ENCODE peak calls at places on chromosomes 3 and 15, in four cellular contexts. U is activated T-cell treated with anti-CD3 and anti-CD28 coated beads, Interleukin-2, amount 50 U/mL, for 4 hours; T is A549; K is activated CD8-positive, alpha-beta T cell treated with anti-CD3 and anti-CD28 coated beads for 36 hours. J is an unnamed sample.

GRCh38 chr3:153693207-153693606 is 428.0 kb upstream of the ARHGEF26 start:
- ATAC-seq in T (no peak), K (no peak), U (no peak), J (no peak)

GRCh38 chr3:132360717-132361116 is 43.5 kb downstream of the ACP3 start:
- ATAC-seq in T (no peak), U (no peak), K (no peak), J (no peak)

GRCh38 chr3:174132421-174133042 is 726.6 kb upstream of the NAALADL2 start:
- ATAC-seq in K (no peak), U (no peak), T (no peak), J (no peak)

GRCh38 chr3:114418107-114418506 is 124.3 kb downstream of the TIGIT start:
- ATAC-seq in K (peak; percentile 92), T (no peak), U (peak; percentile 92), J (no peak)

GRCh38 chr15:59794229-59794886 is 105.2 kb upstream of the BNIP2 start:
- ATAC-seq in K (peak; percentile 65), U (peak; percentile 41), T (no peak), J (no peak)

GRCh38 chr3:7766530-7766929 is 735.1 kb upstream of the LMCD1 start:
- ATAC-seq in T (no peak), U (no peak), K (no peak), J (no peak)

GRCh38 chr3:194170793-194171192 is 34.8 kb downstream of the HES1 start:
- ATAC-seq in T (no peak), U (no peak), K (no peak), J (no peak)

GRCh38 chr3:120681506-120682038 is 467 bp downstream of the HGD start:
- ATAC-seq in K (no peak), U (no peak), T (no peak), J (no peak)

GRCh38 chr3:17055374-17056276 is 170.9 kb downstream of the PLCL2 start:
- ATAC-seq in U (no peak), K (no peak), T (no peak), J (no peak)

GRCh38 chr15:73293773-73294172 is 75.0 kb downstream of the HCN4 start:
- ATAC-seq in U (no peak), T (no peak), K (no peak), J (no peak)

GRCh38 chr3:102225407-102226132 is 209.2 kb upstream of the ZPLD1 start:
- ATAC-seq in K (peak; percentile 57), T (peak; percentile 69), U (peak; percentile 49), J (peak; percentile 66)

GRCh38 chr3:17806201-17806600 is 63.8 kb upstream of the TBC1D5 start:
- ATAC-seq in T (no peak), U (no peak), K (peak; percentile 75), J (no peak)

GRCh38 chr15:67935244-67935643 is 95.4 kb upstream of the RNU6-1 start:
- ATAC-seq in K (no peak), U (no peak), T (no peak), J (peak; percentile 43)

GRCh38 chr3:81352867-81353266 is 408.6 kb downstream of the GBE1 start:
- ATAC-seq in T (peak; percentile 54), K (no peak), U (no peak), J (no peak)

GRCh38 chr3:8911781-8912180 is 51.5 kb downstream of the RAD18 start:
- ATAC-seq in T (no peak), K (no peak), U (no peak), J (no peak)

GRCh38 chr3:24678021-24678420 is 183.4 kb upstream of the THRB start:
- ATAC-seq in U (no peak), T (no peak), K (peak; percentile 42), J (no peak)